ENCODE peak calls at places on chromosomes 13 and 19, in five cellular contexts. K, F, Y, V and I are unnamed samples.

GRCh38 chr19:35556025-35556590 is 7.3 kb downstream of the ATP4A start:
- DNase-seq in K (no peak), F (no peak), Y (no peak), V (no peak), I (no peak)

GRCh38 chr13:105090244-105090643 is 1445.2 kb downstream of the EFNB2 start:
- DNase-seq in K (no peak), F (no peak), Y (no peak), V (no peak), I (no peak)

GRCh38 chr19:16141043-16141442 is 2.4 kb upstream of the HSH2D start:
- DNase-seq in K (peak; percentile 31), F (no peak), Y (peak; percentile 42), V (no peak), I (no peak)

GRCh38 chr13:32228330-32229041 is 86.7 kb downstream of the ZAR1L start:
- DNase-seq in K (no peak), F (no peak), Y (no peak), V (no peak), I (no peak)

GRCh38 chr19:19366691-19367396 is 38.6 kb upstream of the GATAD2A start:
- DNase-seq in K (peak; percentile 84), F (peak; percentile 36), Y (peak; percentile 87), V (peak; percentile 53), I (peak; percentile 61)

GRCh38 chr13:33707449-33707848 is 110.5 kb upstream of the RFC3 start:
- DNase-seq in K (no peak), F (no peak), Y (no peak), V (no peak), I (no peak)

GRCh38 chr13:50125306-50125555 is 110.0 kb downstream of the KCNRG start:
- DNase-seq in K (no peak), F (no peak), Y (no peak), V (no peak), I (no peak)

GRCh38 chr13:73216381-73216831 is 157.6 kb downstream of the KLF5 start:
- DNase-seq in K (no peak), F (peak; percentile 72), Y (peak; percentile 69), V (no peak), I (no peak)

GRCh38 chr19:55283548-55284393 is at the start of gene BRSK1:
- DNase-seq in K (no peak), F (no peak), Y (peak; percentile 78), V (peak; percentile 27), I (peak; percentile 25)

GRCh38 chr13:44667950-44668349 is 91.8 kb upstream of the TSC22D1 start:
- DNase-seq in K (no peak), F (peak; percentile 26), Y (no peak), V (no peak), I (no peak)